ENCODE peak calls at places on chromosomes 3 and 15, in six cellular contexts. B is H1, V is body of pancreas, W is A549, M is uterus, X is stomach. O is an unnamed sample.

GRCh38 chr15:33142708-33143107 is 51.8 kb downstream of the FMN1 start:
- DNase-seq in B (no peak), V (no peak), W (no peak), M (no peak), X (no peak), O (no peak)

GRCh38 chr15:63826513-63826912 is 7.2 kb downstream of the HERC1 start:
- DNase-seq in B (no peak), V (no peak), W (peak), M (no peak), X (no peak), O (no peak)

GRCh38 chr3:33402936-33403335 is 37.3 kb downstream of the UBP1 start:
- DNase-seq in B (no peak), V (no peak), W (no peak), M (no peak), X (no peak), O (no peak)

GRCh38 chr3:189099505-189100290 is 72.1 kb upstream of the TPRG1 start:
- DNase-seq in B (no peak), V (peak), W (no peak), M (peak), X (no peak), O (peak)

GRCh38 chr15:61383421-61383820 is 154.3 kb upstream of the RORA start:
- DNase-seq in B (no peak), V (no peak), W (no peak), M (no peak), X (no peak), O (no peak)

GRCh38 chr3:63863150-63864007 is at the start of the genes ATXN7 and THOC7:
- DNase-seq in B (peak), V (peak), W (peak), M (peak), X (peak), O (peak)

GRCh38 chr3:12303532-12303931 is 14.7 kb downstream of the PPARG start:
- DNase-seq in B (no peak), V (no peak), W (peak), M (no peak), X (no peak), O (no peak)

GRCh38 chr3:66220066-66220465 is 735 bp upstream of the SLC25A26 start:
- DNase-seq in B (no peak), V (no peak), W (no peak), M (no peak), X (no peak), O (no peak)

GRCh38 chr3:4821975-4822374 is 157.3 kb upstream of the BHLHE40 start:
- DNase-seq in B (peak), V (peak), W (no peak), M (no peak), X (peak), O (no peak)

GRCh38 chr3:129360705-129361460 is 67.6 kb downstream of the EFCAB12 start:
- DNase-seq in B (no peak), V (no peak), W (no peak), M (no peak), X (no peak), O (no peak)

GRCh38 chr15:91849749-91850161 is 3.8 kb upstream of the SLCO3A1 start:
- DNase-seq in B (no peak), V (no peak), W (peak), M (no peak), X (no peak), O (no peak)

GRCh38 chr3:76065975-76066374 is 280.6 kb upstream of the ZNF717 start:
- DNase-seq in B (no peak), V (no peak), W (no peak), M (no peak), X (no peak), O (no peak)

GRCh38 chr3:185280572-185281365 is 26.9 kb upstream of the EHHADH start:
- DNase-seq in B (no peak), V (peak), W (peak), M (no peak), X (no peak), O (no peak)

GRCh38 chr15:65302061-65302460 is 2.4 kb upstream of the RNU5B-1 start:
- DNase-seq in B (no peak), V (no peak), W (no peak), M (no peak), X (no peak), O (no peak)

GRCh38 chr3:151561878-151562277 is 101.0 kb upstream of the IGSF10 start:
- DNase-seq in B (no peak), V (no peak), W (no peak), M (no peak), X (no peak), O (no peak)

DNA sequence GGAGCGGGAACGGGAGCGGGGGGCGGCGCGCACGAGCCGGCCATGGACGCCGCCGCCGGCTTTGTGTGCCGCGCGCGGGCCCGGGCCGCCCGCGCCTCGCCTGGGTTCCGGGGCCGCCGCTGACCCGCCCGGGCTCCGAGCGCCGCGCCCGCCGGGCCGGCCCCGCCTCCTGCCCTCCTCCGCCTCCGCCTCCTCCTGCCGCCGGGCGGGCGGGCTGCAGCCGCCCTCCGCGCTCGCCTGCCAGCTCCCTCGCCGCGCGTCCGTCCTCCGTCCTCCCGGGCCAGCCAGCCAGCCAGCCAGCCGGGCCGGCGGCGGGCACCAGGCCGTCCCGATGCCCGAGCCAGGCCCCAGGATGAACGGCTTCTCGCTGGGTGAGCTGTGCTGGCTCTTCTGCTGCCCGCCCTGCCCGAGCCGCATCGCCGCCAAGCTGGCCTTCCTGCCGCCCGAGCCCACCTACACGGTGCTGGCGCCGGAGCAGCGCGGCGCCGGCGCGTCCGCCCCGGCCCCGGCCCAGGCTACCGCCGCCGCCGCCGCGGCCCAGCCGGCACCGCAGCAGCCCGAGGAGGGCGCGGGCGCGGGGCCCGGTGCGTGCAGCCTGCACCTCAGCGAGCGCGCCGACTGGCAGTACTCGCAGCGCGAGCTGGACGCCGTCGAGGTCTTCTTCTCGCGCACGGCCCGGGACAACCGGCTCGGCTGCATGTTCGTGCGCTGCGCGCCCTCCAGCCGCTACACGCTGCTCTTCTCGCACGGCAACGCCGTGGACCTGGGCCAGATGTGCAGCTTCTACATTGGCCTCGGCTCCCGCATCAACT is at the start of gene ABHD17C:
- DNase-seq in B (peak), V (peak), W (peak), M (peak), X (peak), O (peak)
- TF ChIP-seq POLR2A in B (peak), V (peak), W (peak), M (no peak), X (no peak), O (no peak)

DNA sequence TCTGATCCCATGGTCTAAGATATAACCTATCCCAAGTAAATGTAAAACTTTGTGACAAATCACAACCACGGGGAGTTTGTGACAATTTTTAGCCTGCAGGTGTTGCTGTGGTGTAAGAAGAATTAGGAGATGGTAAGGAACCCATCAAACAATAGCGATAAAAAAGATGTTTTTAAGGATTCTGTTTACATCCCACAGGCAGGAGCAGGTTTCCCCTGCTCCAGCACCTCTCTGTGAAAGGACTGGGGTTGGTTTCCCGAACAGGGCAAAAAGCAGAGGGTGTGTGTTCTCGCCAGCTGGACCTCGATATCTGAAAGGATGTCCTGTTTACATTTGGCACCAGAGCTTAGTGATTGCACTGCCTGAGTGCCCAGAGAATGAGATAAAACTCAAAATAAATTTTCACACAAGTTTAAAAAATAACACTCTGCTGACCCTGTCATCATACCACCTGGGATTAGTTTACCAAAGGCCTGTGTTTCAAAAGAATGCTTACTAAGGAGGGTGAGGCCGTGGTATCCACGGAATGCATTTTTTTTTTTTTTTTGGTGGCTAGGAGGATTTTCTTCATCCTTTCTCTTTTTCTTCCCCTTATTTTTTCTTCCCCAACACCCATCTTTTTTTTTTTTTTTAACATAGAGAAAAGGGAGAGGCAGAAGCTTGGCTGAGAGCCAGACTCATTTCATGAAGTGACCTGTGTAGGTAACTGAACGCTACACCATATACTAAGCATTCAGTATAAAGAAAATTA is 151.8 kb upstream of the DPH6 start:
- DNase-seq in B (no peak), V (no peak), W (peak), M (peak), X (no peak), O (no peak)
- TF ChIP-seq CTCF in B (no peak), V (peak), W (peak), M (no peak), X (no peak), O (no peak)

DNA sequence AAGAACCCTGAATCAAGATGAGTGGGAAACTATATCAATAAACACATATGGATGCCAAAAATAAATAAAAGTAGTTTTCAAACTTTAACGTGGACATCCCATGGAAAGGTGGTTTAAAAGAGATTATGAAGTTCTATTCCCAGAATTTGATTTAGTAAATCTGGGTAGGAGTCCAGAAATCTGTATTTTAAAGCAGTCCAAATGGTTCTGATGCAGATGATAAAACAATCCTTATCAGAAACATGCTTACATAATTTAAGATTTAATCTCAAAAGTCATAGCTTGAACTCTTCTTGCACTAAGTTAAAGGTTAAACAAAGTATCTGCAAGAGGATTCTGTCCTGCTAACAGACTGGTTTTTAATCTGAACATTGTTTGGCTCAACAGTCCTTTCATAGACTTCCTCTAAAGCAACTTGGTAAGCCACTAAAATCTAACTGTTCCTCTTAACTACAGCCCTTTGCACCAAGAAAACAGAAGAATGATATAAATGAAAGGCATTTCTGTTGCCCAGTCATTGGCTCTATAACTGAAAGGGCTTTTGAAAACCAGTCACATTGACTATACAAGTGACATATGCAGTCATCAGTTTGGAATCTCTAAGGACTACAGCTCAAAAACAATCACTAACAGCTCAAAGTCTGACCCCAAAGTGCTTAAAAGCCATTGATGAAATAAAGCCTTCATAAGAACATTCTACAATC is 23.4 kb upstream of the MAP4 start:
- DNase-seq in B (no peak), V (no peak), W (peak), M (no peak), X (no peak), O (no peak)
- H3K4me3 ChIP-seq in B (no peak), V (no peak), W (no peak), M (no peak), X (no peak), O (no peak)

DNA sequence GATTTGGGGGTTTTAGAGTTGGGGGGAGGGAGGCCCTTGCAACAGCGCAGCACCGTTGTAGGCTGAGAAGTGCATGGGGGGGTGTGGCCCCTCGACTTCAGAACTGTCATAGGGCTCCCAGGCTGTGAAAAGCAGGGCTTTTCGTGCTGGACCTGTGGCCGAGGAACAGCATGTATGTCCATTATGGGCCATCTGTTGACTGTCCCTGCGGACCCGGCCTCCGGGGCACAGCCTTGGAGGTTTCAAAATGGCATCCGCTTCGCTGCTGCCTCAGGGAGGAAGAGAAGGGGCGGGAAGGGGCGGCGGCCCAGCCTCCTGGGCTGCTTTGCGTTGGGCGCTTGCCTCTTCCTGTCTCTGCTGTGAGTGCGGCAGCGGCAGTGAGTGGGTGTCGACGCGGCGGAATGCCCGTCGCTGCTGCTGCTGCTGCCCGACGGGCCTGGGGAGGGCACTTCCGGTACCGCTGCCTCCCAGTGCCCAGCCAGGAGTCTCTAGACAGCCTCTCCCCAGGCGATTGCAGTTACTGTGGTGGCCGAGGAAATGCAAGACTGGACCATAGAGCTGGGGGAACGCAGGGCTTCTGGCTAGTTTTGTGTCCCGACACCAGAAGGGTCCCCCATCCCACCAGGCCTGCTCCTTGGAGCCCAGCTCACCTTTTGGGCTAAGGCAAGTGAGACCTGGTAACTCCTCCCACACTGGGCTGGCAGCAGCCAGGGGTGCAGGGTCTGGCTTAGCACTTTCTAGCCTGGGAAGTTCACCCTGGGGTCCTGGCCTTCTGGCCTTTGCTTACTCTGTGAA is 1.9 kb downstream of the GNAI2 start:
- DNase-seq in B (peak), V (peak), W (no peak), M (peak), X (peak), O (peak)
- TF ChIP-seq POLR2A in B (no peak), V (peak), W (no peak), M (peak), X (no peak), O (no peak)

GRCh38 chr3:122530164-122530563 is 15.4 kb upstream of the KPNA1 start:
- DNase-seq in B (no peak), V (no peak), W (no peak), M (no peak), X (no peak), O (no peak)

GRCh38 chr3:122536634-122537033 is 21.9 kb upstream of the KPNA1 start:
- DNase-seq in B (no peak), V (no peak), W (no peak), M (no peak), X (no peak), O (no peak)

GRCh38 chr3:122535964-122536363 is 21.2 kb upstream of the KPNA1 start:
- DNase-seq in B (no peak), V (no peak), W (no peak), M (no peak), X (no peak), O (no peak)

GRCh38 chr3:122533480-122533879 is 18.7 kb upstream of the KPNA1 start:
- DNase-seq in B (no peak), V (no peak), W (no peak), M (no peak), X (no peak), O (no peak)

DNA sequence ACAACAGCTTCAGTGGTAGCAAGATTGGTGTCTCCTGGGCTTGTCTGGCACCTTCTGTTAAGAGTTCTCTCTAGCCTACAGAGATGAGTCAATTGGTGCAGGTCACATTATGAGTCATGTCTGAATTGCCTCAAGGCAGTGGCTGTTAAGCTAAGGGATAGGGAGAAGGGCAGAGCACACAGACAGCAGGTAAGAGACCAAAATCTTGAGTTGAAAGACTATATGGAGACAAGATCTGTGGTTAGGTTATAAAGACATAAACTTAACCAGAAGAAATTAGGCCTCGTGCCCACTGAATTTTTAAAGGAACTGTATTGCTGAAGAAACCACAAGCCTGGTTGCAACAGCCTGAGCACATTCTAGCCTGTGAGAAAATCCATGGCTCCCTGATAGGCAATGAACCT is 19.2 kb upstream of the KPNA1 start:
- DNase-seq in B (no peak), V (no peak), W (peak), M (no peak), X (no peak), O (no peak)
- TF ChIP-seq CTCF in B (no peak), V (no peak), W (no peak), M (no peak), X (no peak), O (no peak)

GRCh38 chr15:77495806-77496589 is 75.3 kb downstream of the HMG20A start:
- DNase-seq in B (peak), V (peak), W (no peak), M (no peak), X (no peak), O (no peak)
- H3K4me3 ChIP-seq in B (peak), V (no peak), W (no peak), M (no peak), X (no peak), O (no peak)